ENCODE peak calls at places on chromosomes 3 and 15, in seven cellular contexts. U is left cardiac atrium; T is activated CD4-positive, alpha-beta T cell treated with anti-CD3 and anti-CD28 coated beads, Interleukin-2, amount 10 ng/mL, durations not matched to agents 24 days and 14 days; Z is bronchial epithelial cell; W is HFF-Myc; O is naive thymus-derived CD4-positive, alpha-beta T cell; D is NCI-H1694. J is an unnamed sample.

GRCh38 chr3:31054032-31054431 is 159.6 kb upstream of the GADL1 start:
- DNase-seq in U (no peak), T (no peak), Z (peak; percentile 21), W (no peak), O (no peak), D (no peak), J (no peak)

GRCh38 chr3:58713715-58714401 is 47.3 kb upstream of the FAM3D start:
- DNase-seq in U (no peak), T (no peak), Z (no peak), W (no peak), O (no peak), D (no peak), J (no peak)

GRCh38 chr3:100753846-100754245 is 44.6 kb downstream of the TFG start:
- DNase-seq in U (no peak), T (no peak), Z (no peak), W (no peak), O (no peak), D (no peak), J (no peak)

GRCh38 chr3:15300318-15301078 is 31.9 kb downstream of the SH3BP5 start:
- DNase-seq in U (no peak), T (no peak), Z (peak; percentile 92), W (no peak), O (no peak), D (no peak), J (no peak)

GRCh38 chr15:69843927-69844326 is 253.8 kb downstream of the TLE3 start:
- DNase-seq in U (peak; percentile 72), T (no peak), Z (no peak), W (no peak), O (no peak), D (no peak), J (no peak)

GRCh38 chr3:132311860-132312259 is 5.3 kb upstream of the ACP3 start:
- DNase-seq in U (no peak), T (no peak), Z (no peak), W (no peak), O (no peak), D (no peak), J (no peak)

GRCh38 chr3:138012526-138012925 is 2.6 kb downstream of the CLDN18 start:
- DNase-seq in U (no peak), T (no peak), Z (no peak), W (no peak), O (no peak), D (no peak), J (no peak)

GRCh38 chr3:175192536-175192935 is 333.4 kb downstream of the NAALADL2 start:
- DNase-seq in U (no peak), T (no peak), Z (peak; percentile 62), W (no peak), O (no peak), D (no peak), J (no peak)

GRCh38 chr3:52910823-52911222 is 13.5 kb upstream of the STIMATE start:
- DNase-seq in U (no peak), T (no peak), Z (no peak), W (no peak), O (no peak), D (no peak), J (no peak)

GRCh38 chr3:122414391-122414790 is 1.5 kb downstream of the WDR5B start:
- DNase-seq in U (no peak), T (no peak), Z (no peak), W (no peak), O (no peak), D (no peak), J (no peak)

GRCh38 chr3:18591120-18591519 is 166.0 kb upstream of the SATB1 start:
- DNase-seq in U (no peak), T (no peak), Z (no peak), W (no peak), O (no peak), D (no peak), J (no peak)

GRCh38 chr3:52428151-52429005 is 16.5 kb downstream of the SEMA3G start:
- DNase-seq in U (peak; percentile 64), T (peak; percentile 82), Z (peak; percentile 71), W (peak; percentile 66), O (peak; percentile 28), D (peak; percentile 30), J (peak; percentile 72)

GRCh38 chr15:86799226-86799625 is 719.6 kb downstream of the AGBL1 start:
- DNase-seq in U (no peak), T (no peak), Z (no peak), W (no peak), O (no peak), D (no peak), J (no peak)

GRCh38 chr3:127654374-127654773 is 18.4 kb upstream of the ABTB1 start:
- DNase-seq in U (no peak), T (no peak), Z (peak; percentile 38), W (no peak), O (no peak), D (no peak), J (no peak)

GRCh38 chr3:182618085-182618732 is 175.1 kb upstream of the ATP11B start:
- DNase-seq in U (no peak), T (no peak), Z (peak; percentile 59), W (no peak), O (no peak), D (peak; percentile 26), J (no peak)

GRCh38 chr15:58438956-58439355 is 7.2 kb downstream of the LIPC start:
- DNase-seq in U (peak; percentile 68), T (peak; percentile 85), Z (peak; percentile 59), W (no peak), O (peak; percentile 28), D (peak; percentile 71), J (no peak)

GRCh38 chr3:14369675-14370669 is 32.4 kb upstream of the SLC6A6 start:
- DNase-seq in U (peak; percentile 40), T (no peak), Z (peak; percentile 25), W (no peak), O (no peak), D (no peak), J (no peak)

GRCh38 chr3:107456501-107456900 is 66.3 kb upstream of the BBX start:
- DNase-seq in U (no peak), T (no peak), Z (peak; percentile 13), W (no peak), O (no peak), D (no peak), J (no peak)

GRCh38 chr3:5799421-5799820 is 611.9 kb downstream of the EDEM1 start:
- DNase-seq in U (no peak), T (no peak), Z (no peak), W (no peak), O (no peak), D (no peak), J (no peak)

GRCh38 chr15:35752134-35752466 is 206.1 kb upstream of the DPH6 start:
- DNase-seq in U (no peak), T (no peak), Z (no peak), W (no peak), O (no peak), D (no peak), J (no peak)